ENCODE peak calls at places on chromosome 20, in five cellular contexts. W is HepG2; D is cardiac muscle cell; G is naive thymus-derived CD4-positive, alpha-beta T cell; Z is breast epithelium. M is an unnamed sample. For H3K4me1, the result is how much of the 10 kb centered on the place peaks cover.

GRCh38 chr20:43963872-43964791 is 49.5 kb downstream of the TOX2 start:
- DNase-seq in D (no peak), W (no peak), G (peak), Z (no peak), M (no peak)

GRCh38 chr20:53608456-53609413 is 15.1 kb upstream of the ZNF217 start:
- DNase-seq in D (no peak), G (no peak), W (no peak), Z (peak), M (peak)

GRCh38 chr20:38453941-38454340 is 18.7 kb upstream of the RALGAPB start:
- DNase-seq in Z (no peak), D (no peak), W (no peak), G (no peak), M (no peak)

GRCh38 chr20:53146201-53146891 is 174.2 kb downstream of the TSHZ2 start:
- DNase-seq in G (no peak), Z (no peak), W (no peak), D (no peak), M (no peak)

GRCh38 chr20:37295001-37295400 is 5.5 kb downstream of the MANBAL start:
- DNase-seq in D (no peak), Z (no peak), G (no peak), W (no peak), M (no peak)

GRCh38 chr20:20887593-20888272 is 175.3 kb upstream of the RALGAPA2 start:
- DNase-seq in W (no peak), G (no peak), Z (no peak), D (no peak), M (peak)

GRCh38 chr20:12835999-12836398 is 172.8 kb upstream of the SPTLC3 start:
- DNase-seq in D (no peak), Z (no peak), G (no peak), W (no peak), M (no peak)

GRCh38 chr20:14142171-14142570 is 146.9 kb downstream of the MACROD2 start:
- DNase-seq in Z (peak), G (no peak), D (peak), W (peak), M (peak)

GRCh38 chr20:25195962-25196700 is 619 bp downstream of the ENTPD6 start:
- DNase-seq in W (peak), G (peak), D (peak), Z (peak), M (peak)

GRCh38 chr20:59217794-59218193 is 54.2 kb downstream of the ZNF831 start:
- DNase-seq in D (no peak), W (no peak), G (no peak), Z (no peak), M (no peak)

GRCh38 chr20:25022680-25023079 is 30.1 kb upstream of the APMAP start:
- DNase-seq in G (no peak), W (no peak), D (no peak), Z (peak), M (no peak)

GRCh38 chr20:16846011-16846410 is 97.9 kb downstream of the OTOR start:
- DNase-seq in G (no peak), Z (no peak), D (no peak), W (no peak), M (no peak)

GRCh38 chr20:31637660-31638059 is at the start of gene COX4I2:
- DNase-seq in G (no peak), Z (no peak), D (no peak), W (no peak), M (no peak)

GRCh38 chr20:15396900-15397299 is 1059.5 kb upstream of the FLRT3 start:
- DNase-seq in G (no peak), D (no peak), W (no peak), Z (no peak), M (no peak)

GRCh38 chr20:37781626-37782025 is 87.8 kb downstream of the CTNNBL1 start:
- DNase-seq in W (no peak), Z (no peak), D (no peak), G (no peak), M (no peak)

GRCh38 chr20:24608926-24609667 is 139.7 kb downstream of the SYNDIG1 start:
- DNase-seq in Z (no peak), G (no peak), D (no peak), W (no peak), M (no peak)

GRCh38 chr20:23626040-23626620 is 11.6 kb downstream of the CST3 start:
- DNase-seq in W (no peak), D (no peak), G (no peak), Z (no peak), M (no peak)

GRCh38 chr20:10061641-10062040 is 26.9 kb downstream of the ANKEF1 start:
- DNase-seq in D (no peak), G (no peak), W (no peak), Z (no peak), M (no peak)

GRCh38 chr20:46330831-46331371 is 22.6 kb upstream of the CDH22 start:
- DNase-seq in W (no peak), D (no peak), G (no peak), Z (no peak), M (no peak)

GRCh38 chr20:57006411-57007170 is 259.9 kb downstream of the BMP7 start:
- DNase-seq in Z (no peak), W (no peak), G (no peak), D (no peak), M (no peak)

GRCh38 chr20:52313335-52313963 is 121.9 kb upstream of the ZFP64 start:
- DNase-seq in Z (peak), D (peak), G (no peak), W (peak), M (peak)

GRCh38 chr20:20083796-20084195 is 31.5 kb downstream of the CFAP61 start:
- DNase-seq in D (peak), G (peak), W (peak), Z (no peak), M (no peak)

GRCh38 chr20:8043687-8044278 is 24.2 kb upstream of the TMX4 start:
- DNase-seq in G (peak), D (peak), W (peak), Z (no peak), M (peak)

GRCh38 chr20:52047811-52048302 is 143.7 kb downstream of the ZFP64 start:
- DNase-seq in Z (no peak), D (no peak), G (peak), W (no peak), M (peak)

GRCh38 chr20:17648782-17649730 is 33.0 kb downstream of the RRBP1 start:
- DNase-seq in W (no peak), G (peak), D (peak), Z (no peak), M (peak)

GRCh38 chr20:19749537-19749936 is 8.5 kb upstream of the RIN2 start:
- DNase-seq in W (no peak), Z (no peak), G (no peak), D (no peak), M (no peak)

GRCh38 chr20:46674253-46675083 is 14.8 kb downstream of the TP53RK start:
- DNase-seq in D (no peak), G (no peak), Z (no peak), W (peak), M (no peak)

GRCh38 chr20:21289651-21290050 is 13.5 kb upstream of the XRN2 start:
- DNase-seq in D (no peak), W (no peak), G (no peak), Z (no peak), M (peak)

GRCh38 chr20:58306421-58307261 is 2.9 kb upstream of the RAB22A start:
- DNase-seq in Z (no peak), G (peak), D (no peak), W (peak), M (no peak)

GRCh38 chr20:4959582-4959981 is 41.7 kb downstream of the SLC23A2 start:
- DNase-seq in W (no peak), D (no peak), G (no peak), Z (no peak), M (no peak)

GRCh38 chr20:14715400-14715799 is 378.0 kb upstream of the FLRT3 start:
- DNase-seq in G (no peak), Z (no peak), D (no peak), W (no peak), M (no peak)

DNA sequence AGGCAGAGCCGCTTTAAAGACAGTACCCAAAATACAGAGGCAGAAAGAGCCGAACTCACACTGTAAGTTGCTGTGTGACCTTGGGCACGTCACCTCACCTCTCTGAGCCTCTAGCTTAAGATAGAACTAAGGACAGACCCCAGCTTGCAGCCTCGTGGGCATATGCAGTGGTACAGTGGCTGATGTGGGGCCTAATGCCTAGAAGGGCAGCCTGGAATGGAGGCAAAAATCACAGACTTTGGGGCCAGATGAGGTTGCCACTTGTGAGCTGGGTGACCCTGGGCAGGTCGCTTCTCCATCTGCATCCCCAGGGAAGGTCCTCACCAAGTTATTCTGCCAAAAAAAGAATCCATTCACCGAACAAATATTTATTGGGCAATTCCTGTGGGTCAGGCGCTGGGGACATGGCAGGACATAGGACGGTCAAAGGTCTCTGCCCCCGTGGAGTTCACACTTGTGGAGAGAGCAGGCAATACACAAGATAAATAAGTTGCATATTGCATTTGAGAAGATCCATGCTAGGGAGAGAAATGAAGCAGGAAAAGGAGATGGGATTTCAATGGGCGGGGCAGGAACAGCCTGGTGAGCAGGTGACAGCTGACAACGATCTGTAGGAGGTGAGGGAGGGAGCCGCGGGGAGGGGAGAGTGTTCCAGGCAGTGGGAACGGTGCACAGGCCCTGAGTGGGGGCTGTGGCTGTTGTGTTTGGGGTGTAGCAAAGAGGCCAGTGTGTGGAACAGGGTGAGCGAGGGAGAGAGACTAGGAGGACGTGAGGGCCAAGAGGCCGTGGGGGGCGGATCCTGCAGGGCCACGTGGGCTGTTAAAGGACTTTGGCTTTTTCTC is 115.2 kb downstream of the CEBPB start:
- DNase-seq in W (peak), Z (no peak), D (no peak), G (no peak), M (no peak)
- H3K4me1 ChIP-seq in W (half or more), Z (under half), D (under half), G (under half), M (under half)

GRCh38 chr20:41308726-41309413 is 8.7 kb downstream of the ZHX3 start:
- DNase-seq in W (no peak), Z (no peak), G (no peak), D (no peak), M (no peak)
- H3K4me3 ChIP-seq in W (no peak), Z (no peak), G (no peak), D (no peak), M (no peak)

GRCh38 chr20:50142812-50143211 is 10.7 kb downstream of the PEDS1 start:
- DNase-seq in D (no peak), Z (no peak), W (no peak), G (no peak), M (no peak)
- H3K4me1 ChIP-seq in D (under half), Z (under half), W (half or more), G (under half), M (under half)

DNA sequence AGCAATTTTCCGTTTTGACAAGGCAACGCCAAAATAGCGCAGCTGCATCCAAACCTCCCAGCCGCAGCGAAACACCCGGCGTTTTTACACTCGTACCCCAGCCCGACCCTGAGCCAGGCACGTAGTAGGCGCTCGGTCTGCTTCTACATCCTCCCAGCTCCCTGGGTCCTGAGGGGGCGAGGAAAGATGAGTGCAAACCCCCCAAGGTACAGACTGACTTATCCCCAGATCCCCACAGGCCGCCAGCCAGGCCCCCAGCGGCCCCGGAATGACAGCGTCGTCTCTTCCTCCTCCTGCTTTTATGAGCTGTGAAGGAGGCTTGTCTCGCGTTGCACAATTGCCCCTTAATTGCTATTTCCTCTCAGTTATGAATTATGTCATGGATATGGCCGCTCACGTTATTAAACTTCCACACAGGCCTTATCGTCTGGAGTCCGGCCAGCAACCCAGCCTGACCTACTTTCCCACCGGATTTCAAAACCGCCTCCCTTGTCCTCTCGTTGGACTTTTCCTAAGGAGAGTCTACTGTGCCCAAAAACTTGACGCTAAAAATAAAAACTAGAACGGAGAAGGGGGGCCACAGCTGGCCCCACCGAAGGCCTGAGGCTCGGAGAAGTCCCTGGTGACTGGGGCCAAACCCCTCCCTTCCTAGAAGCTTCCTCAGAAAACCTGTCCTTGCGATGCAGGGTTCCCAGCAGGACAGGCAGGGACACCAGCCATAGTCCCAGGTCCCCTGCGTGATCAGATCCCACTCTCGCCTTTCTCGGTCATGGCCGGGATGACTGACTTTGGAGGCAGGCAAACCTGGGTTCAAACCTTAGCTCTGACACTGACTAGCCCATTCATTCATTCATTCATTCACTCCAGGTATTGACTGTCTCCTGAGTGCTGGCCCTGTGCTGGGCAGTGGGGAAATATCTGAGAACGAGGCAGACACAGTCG is 130.9 kb upstream of the PTPN1 start:
- DNase-seq in D (no peak), G (no peak), Z (peak), W (no peak), M (no peak)
- H3K4me3 ChIP-seq in D (no peak), G (no peak), Z (peak), W (no peak), M (no peak)

GRCh38 chr20:61800359-61801064 is 265.2 kb downstream of the TAF4 start:
- DNase-seq in D (no peak), W (no peak), Z (no peak), G (no peak), M (no peak)
- H3K4me1 ChIP-seq in D (under half), W (under half), Z (under half), G (under half), M (under half)

GRCh38 chr20:63497138-63497945 is 1.5 kb downstream of the EEF1A2 start:
- DNase-seq in W (no peak), D (no peak), G (no peak), Z (no peak), M (no peak)
- H3K4me3 ChIP-seq in W (no peak), D (peak), G (no peak), Z (no peak), M (peak)

GRCh38 chr20:62726716-62727583 is 18.3 kb downstream of the NTSR1 start:
- DNase-seq in Z (no peak), W (no peak), D (no peak), G (no peak), M (no peak)

GRCh38 chr20:62726276-62726675 is 17.6 kb downstream of the NTSR1 start:
- DNase-seq in W (no peak), Z (no peak), D (no peak), G (no peak), M (no peak)

GRCh38 chr20:62723768-62724420 is 15.3 kb downstream of the NTSR1 start:
- DNase-seq in D (no peak), Z (no peak), G (no peak), W (no peak), M (no peak)

GRCh38 chr20:62724692-62725595 is 16.3 kb downstream of the NTSR1 start:
- DNase-seq in W (no peak), G (no peak), D (no peak), Z (no peak), M (no peak)

DNA sequence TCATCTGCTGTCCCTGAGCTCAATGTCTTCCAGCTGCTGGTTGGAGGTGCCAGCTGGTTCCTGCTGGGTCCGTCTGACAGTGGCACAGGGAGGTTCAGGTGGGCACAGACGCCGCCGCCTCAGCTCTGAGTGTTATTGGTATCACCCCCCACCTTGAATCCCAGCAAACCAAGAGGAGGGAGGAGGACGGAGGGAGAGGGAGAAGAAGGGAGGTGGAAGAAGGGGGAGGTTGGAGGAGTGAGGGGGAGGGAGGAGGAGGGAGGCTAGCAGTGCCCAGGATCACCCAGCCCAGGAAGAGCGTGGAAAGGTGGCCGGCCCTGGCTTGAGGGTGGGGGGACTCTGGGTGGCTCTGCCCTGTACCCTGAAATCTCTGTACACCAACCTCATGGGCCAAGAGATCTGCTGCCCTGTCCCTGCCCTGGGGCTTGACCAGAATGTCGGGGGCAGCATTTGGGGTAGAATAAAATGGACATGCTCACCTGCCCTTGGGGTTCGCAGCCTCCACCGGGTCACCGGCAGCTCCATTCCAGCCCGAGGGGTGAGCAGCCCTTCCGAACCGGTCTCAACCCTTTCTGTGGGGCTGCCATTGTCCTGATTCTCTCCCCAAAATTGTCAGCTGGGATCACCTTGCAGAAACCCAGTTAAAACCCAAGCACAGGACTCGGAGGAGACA is 17.1 kb downstream of the NTSR1 start:
- DNase-seq in Z (no peak), D (no peak), G (no peak), W (no peak), M (no peak)
- H3K4me1 ChIP-seq in Z (under half), D (under half), G (under half), W (under half), M (under half)

M was measured in HAP-1.